ENCODE peak calls at places on chromosomes 12 and 14, in eight cellular contexts. S, A, P, L, O, T, I and M are unnamed samples.

GRCh38 chr14:59511916-59512530 is 27.7 kb downstream of the JKAMP start:
- DNase-seq in S (no peak), A (no peak), P (peak; percentile 65), L (no peak), O (no peak), T (no peak), I (no peak), M (peak; percentile 65)

GRCh38 chr12:92147491-92147890 is 1.8 kb upstream of the BTG1 start:
- DNase-seq in S (no peak), A (no peak), P (no peak), L (no peak), O (no peak), T (no peak), I (no peak), M (no peak)

GRCh38 chr12:41345071-41345470 is 157.0 kb downstream of the PDZRN4 start:
- DNase-seq in S (no peak), A (no peak), P (no peak), L (no peak), O (no peak), T (peak; percentile 37), I (no peak), M (no peak)

GRCh38 chr12:48936379-48936979 is 11.2 kb upstream of the FKBP11 start:
- DNase-seq in S (peak; percentile 65), A (peak; percentile 86), P (peak; percentile 85), L (peak; percentile 79), O (no peak), T (peak; percentile 23), I (peak; percentile 82), M (peak; percentile 87)

GRCh38 chr14:61568572-61569011 is 126.7 kb upstream of the HIF1A start:
- DNase-seq in S (no peak), A (peak; percentile 56), P (peak; percentile 71), L (peak; percentile 89), O (no peak), T (no peak), I (peak; percentile 38), M (peak; percentile 86)

GRCh38 chr14:29016050-29016900 is 249.7 kb downstream of the FOXG1 start:
- DNase-seq in S (no peak), A (no peak), P (peak; percentile 79), L (no peak), O (no peak), T (no peak), I (no peak), M (peak; percentile 79)

GRCh38 chr12:108602209-108602705 is 4.4 kb upstream of the TMEM119 start:
- DNase-seq in S (no peak), A (no peak), P (no peak), L (no peak), O (no peak), T (no peak), I (no peak), M (no peak)

GRCh38 chr12:130227641-130228040 is 65.4 kb downstream of the FZD10 start:
- DNase-seq in S (no peak), A (no peak), P (no peak), L (no peak), O (no peak), T (no peak), I (no peak), M (no peak)

GRCh38 chr12:93603762-93604161 is 31.3 kb downstream of the SOCS2 start:
- DNase-seq in S (no peak), A (no peak), P (no peak), L (no peak), O (no peak), T (no peak), I (no peak), M (no peak)

GRCh38 chr12:100672075-100672592 is 98.7 kb downstream of the GAS2L3 start:
- DNase-seq in S (no peak), A (peak; percentile 18), P (peak; percentile 75), L (no peak), O (no peak), T (no peak), I (no peak), M (peak; percentile 64)

GRCh38 chr12:100359822-100360221 is 2.9 kb downstream of the SLC17A8 start:
- DNase-seq in S (no peak), A (no peak), P (no peak), L (no peak), O (no peak), T (no peak), I (no peak), M (no peak)

GRCh38 chr12:108850854-108851573 is 6.4 kb downstream of the SSH1 start:
- DNase-seq in S (no peak), A (no peak), P (no peak), L (peak; percentile 87), O (no peak), T (peak; percentile 10), I (no peak), M (no peak)

GRCh38 chr14:105388976-105389375 is 9.4 kb upstream of the TEX22 start:
- DNase-seq in S (no peak), A (no peak), P (no peak), L (no peak), O (no peak), T (no peak), I (no peak), M (no peak)

GRCh38 chr12:132477009-132477702 is 12.8 kb upstream of the FBRSL1 start:
- DNase-seq in S (no peak), A (peak; percentile 38), P (no peak), L (no peak), O (no peak), T (no peak), I (peak; percentile 49), M (no peak)

GRCh38 chr14:89672636-89673279 is 255.7 kb upstream of the FOXN3 start:
- DNase-seq in S (no peak), A (no peak), P (no peak), L (no peak), O (no peak), T (no peak), I (no peak), M (peak; percentile 41)

GRCh38 chr14:101286271-101287018 is 274.9 kb upstream of the DIO3 start:
- DNase-seq in S (no peak), A (no peak), P (no peak), L (no peak), O (no peak), T (no peak), I (no peak), M (no peak)

GRCh38 chr12:69570000-69570516 is 15.2 kb upstream of the CCT2 start:
- DNase-seq in S (no peak), A (no peak), P (no peak), L (no peak), O (no peak), T (no peak), I (no peak), M (no peak)

GRCh38 chr12:14545144-14546124 is 22.2 kb downstream of the PLBD1 start:
- DNase-seq in S (no peak), A (no peak), P (no peak), L (no peak), O (no peak), T (no peak), I (no peak), M (no peak)

GRCh38 chr12:32365473-32366064 is 33.8 kb upstream of the FGD4 start:
- DNase-seq in S (peak; percentile 0), A (peak; percentile 62), P (peak; percentile 88), L (no peak), O (no peak), T (no peak), I (peak; percentile 28), M (peak; percentile 70)

GRCh38 chr12:12070674-12071661 is at the start of gene BCL2L14:
- DNase-seq in S (no peak), A (peak; percentile 38), P (peak; percentile 52), L (peak; percentile 53), O (no peak), T (no peak), I (no peak), M (no peak)

GRCh38 chr12:75953312-75953906 is 78.2 kb downstream of the PHLDA1 start:
- DNase-seq in S (no peak), A (no peak), P (no peak), L (no peak), O (no peak), T (peak; percentile 7), I (no peak), M (no peak)

GRCh38 chr12:76374395-76375020 is 26.3 kb upstream of the BBS10 start:
- DNase-seq in S (no peak), A (no peak), P (no peak), L (no peak), O (no peak), T (no peak), I (no peak), M (no peak)

GRCh38 chr12:116121453-116121871 is 156.0 kb downstream of the MED13L start:
- DNase-seq in S (no peak), A (no peak), P (no peak), L (no peak), O (no peak), T (no peak), I (no peak), M (no peak)